ENCODE peak calls at places on chromosomes 7 and 10, in six cellular contexts. O, Z, G, Q, B and M are unnamed samples.

GRCh38 chr10:21292763-21293517 is 232.5 kb downstream of the SKIDA1 start:
- DNase-seq in O (peak), Z (no peak), G (peak), Q (peak), B (peak), M (no peak)

GRCh38 chr10:33880291-33880690 is 545.8 kb upstream of the NRP1 start:
- DNase-seq in O (no peak), Z (no peak), G (no peak), Q (no peak), B (peak), M (no peak)

GRCh38 chr10:96482815-96483588 is 30.7 kb downstream of the TLL2 start:
- DNase-seq in O (no peak), Z (no peak), G (no peak), Q (no peak), B (no peak), M (no peak)

GRCh38 chr7:7681191-7681935 is 37.0 kb downstream of the RPA3 start:
- DNase-seq in O (no peak), Z (no peak), G (peak), Q (peak), B (peak), M (no peak)

GRCh38 chr10:86393858-86394472 is 27.4 kb upstream of the GRID1 start:
- DNase-seq in O (no peak), Z (no peak), G (no peak), Q (no peak), B (no peak), M (no peak)

GRCh38 chr7:81210092-81211064 is 291.5 kb upstream of the SEMA3C start:
- DNase-seq in O (no peak), Z (no peak), G (no peak), Q (no peak), B (no peak), M (no peak)

GRCh38 chr7:118068-118802 is 74.1 kb upstream of the FAM20C start:
- DNase-seq in O (no peak), Z (no peak), G (no peak), Q (no peak), B (no peak), M (peak)

GRCh38 chr10:30433286-30433778 is 652 bp upstream of the MAP3K8 start:
- DNase-seq in O (peak), Z (no peak), G (peak), Q (peak), B (peak), M (peak)

GRCh38 chr10:29714096-29714874 is 79.5 kb upstream of the SVIL start:
- DNase-seq in O (no peak), Z (no peak), G (no peak), Q (peak), B (no peak), M (no peak)

GRCh38 chr10:29375888-29376287 is 87.0 kb downstream of the LYZL1 start:
- DNase-seq in O (no peak), Z (no peak), G (no peak), Q (no peak), B (no peak), M (no peak)

GRCh38 chr7:44348300-44348699 is 22.9 kb upstream of the CAMK2B start:
- DNase-seq in O (no peak), Z (no peak), G (peak), Q (peak), B (peak), M (no peak)

GRCh38 chr7:141944811-141945210 is 2.0 kb downstream of the CLEC5A start:
- DNase-seq in O (no peak), Z (no peak), G (no peak), Q (no peak), B (no peak), M (no peak)

GRCh38 chr10:113716109-113717010 is 35.1 kb upstream of the PLEKHS1 start:
- DNase-seq in O (no peak), Z (no peak), G (no peak), Q (no peak), B (no peak), M (no peak)

GRCh38 chr10:72257051-72257892 is 16.5 kb upstream of the DDIT4 start:
- DNase-seq in O (no peak), Z (no peak), G (peak), Q (no peak), B (no peak), M (no peak)

GRCh38 chr7:55044791-55045190 is 26.0 kb downstream of the EGFR start:
- DNase-seq in O (no peak), Z (no peak), G (no peak), Q (no peak), B (no peak), M (no peak)

GRCh38 chr10:119316002-119316358 is 108.6 kb downstream of the GRK5 start:
- DNase-seq in O (no peak), Z (no peak), G (no peak), Q (no peak), B (no peak), M (no peak)

GRCh38 chr10:119314486-119314885 is 107.1 kb downstream of the GRK5 start:
- DNase-seq in O (no peak), Z (no peak), G (no peak), Q (no peak), B (no peak), M (no peak)

GRCh38 chr10:119314061-119314460 is 106.7 kb downstream of the GRK5 start:
- DNase-seq in O (no peak), Z (no peak), G (no peak), Q (no peak), B (no peak), M (no peak)

GRCh38 chr10:119316729-119317097 is 109.3 kb downstream of the GRK5 start:
- DNase-seq in O (no peak), Z (no peak), G (no peak), Q (peak), B (peak), M (no peak)

DNA sequence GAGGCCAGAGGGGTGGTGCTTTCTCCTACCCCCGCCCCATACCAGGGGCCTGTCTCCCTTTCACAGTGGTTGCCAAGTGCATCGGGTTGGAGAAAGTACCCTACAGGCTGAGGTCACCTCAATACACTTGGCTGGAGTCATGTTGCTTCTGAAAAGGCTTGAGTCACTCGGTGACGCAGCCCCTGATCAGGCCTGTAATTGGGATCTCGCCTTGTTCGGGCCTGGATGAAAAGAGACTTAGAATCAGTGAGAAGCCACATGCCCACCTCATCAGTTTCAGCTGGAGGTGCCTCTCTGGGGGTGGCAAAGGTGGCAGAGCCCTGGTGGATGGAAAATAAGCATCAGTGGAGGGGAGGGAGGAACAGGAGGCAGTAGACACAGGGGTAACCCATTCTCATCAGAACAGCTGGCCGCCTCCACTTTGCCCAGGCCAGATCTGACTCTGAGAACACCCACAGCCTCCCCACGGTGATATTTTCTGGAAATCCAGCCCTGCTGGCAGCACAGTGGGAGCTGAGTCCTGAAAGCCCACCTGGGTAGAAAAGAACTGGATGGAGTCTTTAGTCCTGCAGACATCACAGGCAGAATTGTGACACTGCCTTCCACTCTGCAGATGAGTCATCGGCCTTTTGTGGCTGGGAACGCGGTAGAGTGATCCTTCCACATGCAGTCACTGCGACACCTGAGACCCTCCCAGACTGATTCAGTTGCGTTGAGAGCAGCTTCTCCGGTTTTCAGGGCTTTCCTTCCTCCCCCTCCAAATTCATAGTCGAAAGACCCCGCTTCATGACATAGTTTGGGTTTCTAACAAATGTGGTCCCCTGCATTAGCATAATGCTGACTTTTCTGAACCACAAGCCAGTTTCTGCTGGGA is 108.0 kb downstream of the GRK5 start:
- DNase-seq in O (no peak), Z (peak), G (peak), Q (peak), B (peak), M (no peak)
- H3K27ac ChIP-seq in O (no peak), Z (no peak), G (no peak), Q (peak), B (peak), M (peak)

DNA sequence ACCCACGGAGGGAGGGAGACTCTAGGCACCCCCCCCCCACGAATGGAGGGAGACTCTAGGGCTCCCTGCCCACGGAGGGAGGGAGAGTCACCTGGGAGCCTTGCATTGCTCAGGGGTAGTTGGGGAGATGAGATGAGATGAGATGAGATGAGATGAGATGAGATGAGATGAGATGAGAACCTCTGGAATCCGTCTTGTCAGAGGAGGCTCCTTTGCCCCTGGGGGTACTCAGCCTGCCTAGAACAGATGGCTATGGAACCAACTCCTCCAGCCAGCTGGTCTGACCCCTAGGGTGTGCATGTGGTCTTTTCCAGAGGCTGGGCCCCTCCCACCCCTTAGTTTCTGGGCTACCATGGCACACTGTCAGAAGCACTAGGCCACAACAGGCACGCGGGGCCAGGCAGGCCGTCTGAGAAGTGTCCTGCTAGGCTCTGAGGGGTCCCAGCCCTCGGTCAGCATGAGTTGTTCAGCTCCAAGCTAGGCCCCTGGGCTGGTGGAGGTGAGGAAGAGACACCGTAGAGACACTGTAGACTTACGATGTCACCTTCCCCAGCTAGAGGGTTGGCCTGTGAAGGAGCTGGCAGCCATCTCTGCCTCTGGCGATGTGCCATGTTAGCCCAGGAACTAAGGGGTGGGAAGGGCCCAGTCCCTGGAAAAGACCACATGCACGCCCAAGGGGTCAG is 8.8 kb downstream of the TSPAN15 start:
- DNase-seq in O (no peak), Z (no peak), G (no peak), Q (no peak), B (no peak), M (no peak)
- H3K27ac ChIP-seq in O (peak), Z (no peak), G (no peak), Q (peak), B (no peak), M (peak)

DNA sequence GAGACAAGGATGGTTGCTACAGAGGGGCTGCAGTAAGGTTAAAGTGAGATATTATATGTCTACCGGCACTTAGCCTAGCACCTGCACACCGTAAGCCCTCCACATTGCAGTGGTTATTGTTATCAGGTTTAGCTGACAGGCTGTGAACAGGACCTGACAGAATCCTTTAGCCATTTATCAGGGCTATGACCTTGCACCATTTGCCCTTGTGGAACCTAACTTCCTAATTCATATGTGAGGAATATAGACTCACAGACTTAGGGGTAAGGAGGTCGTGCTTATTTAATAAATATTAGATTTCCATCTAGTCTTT is 10.1 kb downstream of the NCOA4 start:
- DNase-seq in O (no peak), Z (no peak), G (no peak), Q (no peak), B (no peak), M (no peak)
- H3K27ac ChIP-seq in O (peak), Z (peak), G (no peak), Q (no peak), B (no peak), M (peak)

GRCh38 chr7:107972075-107972482 is 30.9 kb downstream of the LAMB1 start:
- DNase-seq in O (no peak), Z (no peak), G (no peak), Q (no peak), B (no peak), M (no peak)

GRCh38 chr7:107975394-107976013 is 27.5 kb downstream of the LAMB1 start:
- DNase-seq in O (no peak), Z (no peak), G (no peak), Q (no peak), B (no peak), M (no peak)

GRCh38 chr7:107972986-107973385 is 30.0 kb downstream of the LAMB1 start:
- DNase-seq in O (no peak), Z (no peak), G (no peak), Q (no peak), B (no peak), M (no peak)

GRCh38 chr7:107971613-107972012 is 31.3 kb downstream of the LAMB1 start:
- DNase-seq in O (peak), Z (no peak), G (no peak), Q (no peak), B (no peak), M (no peak)

DNA sequence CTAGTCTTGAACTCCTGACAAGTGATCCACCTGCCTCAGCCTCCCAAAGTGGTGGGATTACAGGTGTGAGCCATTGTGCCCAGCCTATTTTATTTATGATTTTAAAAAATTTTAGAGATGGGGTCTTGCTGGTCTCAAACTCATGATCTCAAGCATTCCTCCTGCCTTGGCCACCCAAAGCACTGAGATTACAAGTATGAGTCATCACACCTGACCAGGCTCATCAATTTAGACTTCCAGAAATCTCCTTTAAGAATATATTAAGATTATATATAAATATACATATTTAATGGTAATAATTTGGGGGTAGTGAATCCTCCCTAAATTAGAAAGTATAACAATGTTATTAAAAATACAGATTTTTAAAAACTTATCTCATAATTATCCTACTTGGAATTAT is 29.1 kb downstream of the LAMB1 start:
- DNase-seq in O (no peak), Z (no peak), G (no peak), Q (no peak), B (no peak), M (no peak)
- H3K27ac ChIP-seq in O (no peak), Z (no peak), G (no peak), Q (no peak), B (no peak), M (peak)

GRCh38 chr7:30464231-30464660 is 14.3 kb downstream of the NOD1 start:
- DNase-seq in O (no peak), Z (no peak), G (no peak), Q (no peak), B (no peak), M (no peak)
- H3K27ac ChIP-seq in O (no peak), Z (peak), G (no peak), Q (no peak), B (no peak), M (peak)